ENCODE peak calls at places on chromosomes 2 and 18, in five cellular contexts. P, A, K, W and X are unnamed samples. For H3K36me3 and H3K4me1, the result is how much of the 10 kb centered on the place peaks cover.

GRCh38 chr2:65671670-65672069 is 239.3 kb upstream of the SPRED2 start:
- DNase-seq in K (no peak), W (no peak), P (no peak), A (no peak), X (no peak)

GRCh38 chr2:236928353-236929153 is 157.1 kb upstream of the COPS8 start:
- DNase-seq in K (no peak), P (no peak), W (peak), A (no peak), X (no peak)

GRCh38 chr2:15112216-15112615 is 448.9 kb downstream of the NBAS start:
- DNase-seq in A (no peak), K (no peak), P (no peak), W (no peak), X (no peak)

GRCh38 chr2:5683471-5683870 is 8.7 kb upstream of the SOX11 start:
- DNase-seq in K (no peak), A (no peak), W (no peak), P (no peak), X (no peak)

GRCh38 chr18:4068552-4069158 is 386.5 kb downstream of the DLGAP1 start:
- DNase-seq in P (peak), K (peak), A (no peak), W (peak), X (peak)

GRCh38 chr2:145198555-145198954 is 678.6 kb upstream of the ZEB2 start:
- DNase-seq in A (no peak), K (no peak), P (no peak), W (no peak), X (no peak)

GRCh38 chr2:85785027-85785822 is 31.4 kb downstream of the ATOH8 start:
- DNase-seq in W (no peak), A (no peak), P (no peak), K (no peak), X (no peak)

GRCh38 chr2:196925768-196926561 is 542 bp downstream of the PGAP1 start:
- DNase-seq in P (peak), W (peak), K (peak), A (no peak), X (peak)

GRCh38 chr2:185738679-185739472 is at the start of gene FSIP2:
- DNase-seq in P (peak), A (no peak), K (peak), W (peak), X (peak)

GRCh38 chr18:13217466-13217961 is 1.0 kb upstream of the LDLRAD4 start:
- DNase-seq in A (peak), W (peak), P (peak), K (peak), X (peak)

GRCh38 chr18:28091197-28091596 is 85.7 kb downstream of the CDH2 start:
- DNase-seq in A (no peak), K (no peak), W (no peak), P (no peak), X (no peak)

GRCh38 chr2:220096406-220096805 is 469.0 kb downstream of the SLC4A3 start:
- DNase-seq in K (no peak), W (no peak), A (no peak), P (no peak), X (no peak)
- H3K36me3 ChIP-seq in K (under half), W (under half), A (under half), P (under half), X (under half)

GRCh38 chr2:41936751-41937463 is 110.9 kb upstream of the PKDCC start:
- DNase-seq in W (no peak), A (no peak), K (no peak), P (no peak), X (no peak)
- H3K4me1 ChIP-seq in W (under half), A (under half), K (under half), P (under half), X (under half)

GRCh38 chr2:58207189-58207588 is 33.9 kb downstream of the FANCL start:
- DNase-seq in P (no peak), K (no peak), A (no peak), W (no peak), X (no peak)
- H3K36me3 ChIP-seq in P (under half), K (under half), A (under half), W (under half), X (under half)

GRCh38 chr2:174681099-174681982 is 82.9 kb downstream of the CHRNA1 start:
- DNase-seq in W (no peak), P (peak), A (no peak), K (no peak), X (peak)
- H3K4me1 ChIP-seq in W (under half), P (under half), A (under half), K (under half), X (under half)

GRCh38 chr2:232027530-232027929 is 66.0 kb downstream of the DIS3L2 start:
- DNase-seq in A (no peak), K (no peak), P (no peak), W (no peak), X (no peak)
- H3K36me3 ChIP-seq in A (under half), K (under half), P (under half), W (under half), X (under half)

GRCh38 chr2:157848242-157848641 is 27.9 kb downstream of the ACVR1 start:
- DNase-seq in P (no peak), W (no peak), A (no peak), K (no peak), X (no peak)

GRCh38 chr2:157845081-157845480 is 31.0 kb downstream of the ACVR1 start:
- DNase-seq in W (no peak), K (no peak), A (no peak), P (no peak), X (no peak)

GRCh38 chr2:157853820-157854219 is 22.3 kb downstream of the ACVR1 start:
- DNase-seq in P (no peak), A (no peak), K (no peak), W (no peak), X (no peak)

GRCh38 chr2:157853211-157853610 is 22.9 kb downstream of the ACVR1 start:
- DNase-seq in A (no peak), W (no peak), K (no peak), P (no peak), X (no peak)

DNA sequence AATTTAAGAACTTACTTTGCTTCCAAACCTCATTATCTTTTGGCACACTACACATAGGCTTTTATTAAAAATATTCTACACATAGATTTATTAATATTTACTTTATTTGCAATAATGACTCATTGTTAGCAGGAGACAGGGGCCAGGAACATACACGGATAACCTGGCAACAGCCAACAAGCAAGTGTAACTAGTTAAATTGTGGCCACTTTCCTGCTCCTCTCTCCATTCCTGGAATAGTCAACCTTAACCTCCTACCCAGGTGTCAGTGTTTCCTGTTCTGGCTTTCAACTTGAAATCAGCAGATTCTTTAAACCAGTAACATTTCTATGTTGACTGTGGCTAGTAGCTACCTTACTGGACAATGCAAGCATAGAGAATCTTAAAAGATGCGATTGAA is 26.5 kb downstream of the ACVR1 start:
- DNase-seq in W (no peak), P (no peak), K (no peak), A (no peak), X (peak)
- H3K4me1 ChIP-seq in W (under half), P (under half), K (under half), A (under half), X (under half)

DNA sequence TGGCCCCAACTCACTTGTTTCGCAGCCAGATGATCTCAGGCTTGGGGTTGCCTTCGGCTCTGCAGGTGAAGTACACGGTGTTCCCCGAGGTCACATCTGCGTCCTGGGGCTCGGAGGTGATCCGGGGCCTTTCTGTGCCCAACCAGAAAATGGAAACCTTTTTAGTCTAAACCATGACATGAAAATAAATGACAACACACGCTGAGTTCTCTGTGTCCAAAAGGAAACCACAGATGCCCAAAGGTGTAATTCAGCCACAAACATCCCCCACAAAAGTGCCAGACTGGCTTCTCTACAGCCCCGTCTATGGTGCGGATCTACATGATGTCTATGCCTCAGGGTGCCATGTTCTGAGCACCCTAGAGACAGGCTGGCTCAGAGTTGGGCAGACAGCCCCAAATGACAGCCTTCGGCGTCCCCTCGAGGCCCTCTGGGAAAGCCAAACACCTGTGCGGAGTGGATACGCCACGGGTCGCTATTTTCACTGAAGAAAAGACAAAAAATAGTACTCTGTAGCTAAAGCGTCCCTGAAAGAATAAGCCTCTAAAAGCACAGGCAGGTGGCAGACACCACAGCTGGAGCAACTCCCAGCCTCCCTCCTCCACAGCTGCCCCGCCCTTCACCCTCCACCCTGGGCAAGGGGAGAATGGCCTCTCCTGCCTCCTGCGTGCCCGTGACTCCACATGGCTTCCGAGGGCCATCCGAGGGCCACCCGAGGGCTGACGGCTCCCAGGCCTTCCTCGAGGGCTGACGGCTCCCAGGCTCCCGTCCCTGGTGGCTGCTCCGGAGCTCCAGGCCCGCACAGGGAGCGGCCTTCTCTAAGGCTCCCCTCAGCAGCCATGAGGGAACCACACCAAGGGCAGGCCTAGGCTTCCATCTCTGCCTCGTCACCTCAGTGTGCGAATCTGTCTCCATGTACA is 67.1 kb downstream of the PXDN start:
- DNase-seq in P (no peak), W (no peak), A (no peak), K (no peak), X (no peak)
- H3K36me3 ChIP-seq in P (under half), W (under half), A (under half), K (under half), X (under half)

DNA sequence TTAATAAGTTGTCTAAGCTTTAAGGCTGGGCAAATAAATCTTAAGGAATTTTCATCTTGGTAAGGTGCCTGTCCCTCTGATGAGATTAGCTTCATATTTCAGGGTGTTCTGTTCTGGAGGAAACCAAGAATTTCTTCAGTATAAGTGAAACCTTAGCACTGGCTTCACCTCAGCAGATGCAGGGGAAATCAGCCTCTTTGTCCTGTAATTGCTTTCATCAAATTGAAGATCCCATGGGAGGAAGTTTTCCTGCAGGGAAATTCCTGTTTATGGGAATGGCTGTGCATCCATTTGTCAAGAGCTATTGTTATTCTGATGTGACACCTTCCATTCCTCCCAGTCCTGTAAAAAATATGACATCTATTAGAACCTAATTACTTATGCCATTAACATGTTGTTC is 174.5 kb downstream of the PTPRM start:
- DNase-seq in P (no peak), A (no peak), K (no peak), W (no peak), X (no peak)
- H3K4me1 ChIP-seq in P (under half), A (under half), K (under half), W (under half), X (under half)

GRCh38 chr2:215367647-215368492 is 56.0 kb downstream of the ATIC start:
- DNase-seq in A (no peak), W (no peak), K (no peak), P (no peak), X (no peak)
- H3K36me3 ChIP-seq in A (under half), W (under half), K (under half), P (under half), X (under half)